ENCODE peak calls at places on chromosome 1, in four cellular contexts. L, H, C and P are unnamed samples.
A peak's percentile ranks its signal among the peaks of the same experiment; 100 is the strongest.

GRCh38 chr1:28582248-28582615 is 9.8 kb upstream of the RAB42 start:
- DNase-seq in L (peak; percentile 30), H (no peak), C (peak; percentile 22), P (no peak)

GRCh38 chr1:44609412-44609767 is 64.9 kb downstream of the TMEM53 start:
- DNase-seq in L (no peak), H (peak; percentile 54), C (peak; percentile 85), P (no peak)

GRCh38 chr1:116954450-116954849 is 44.7 kb downstream of the PTGFRN start:
- DNase-seq in L (no peak), H (no peak), C (no peak), P (no peak)

GRCh38 chr1:20484526-20485462 is 1.2 kb downstream of the CAMK2N1 start:
- DNase-seq in L (no peak), H (no peak), C (no peak), P (no peak)

GRCh38 chr1:198523183-198523942 is 17.1 kb downstream of the ATP6V1G3 start:
- DNase-seq in L (no peak), H (no peak), C (no peak), P (no peak)

GRCh38 chr1:117570988-117571409 is 34.8 kb upstream of the TENT5C start:
- DNase-seq in L (no peak), H (no peak), C (no peak), P (peak; percentile 68)

GRCh38 chr1:197017558-197018146 is 40.3 kb downstream of the CFHR5 start:
- DNase-seq in L (no peak), H (peak; percentile 34), C (no peak), P (no peak)

GRCh38 chr1:208569181-208569580 is 325.0 kb upstream of the PLXNA2 start:
- DNase-seq in L (no peak), H (no peak), C (no peak), P (no peak)

GRCh38 chr1:33654267-33654832 is 181.9 kb downstream of the ZSCAN20 start:
- DNase-seq in L (no peak), H (no peak), C (peak; percentile 54), P (no peak)

GRCh38 chr1:30877205-30877912 is 31.2 kb downstream of the SDC3 start:
- DNase-seq in L (no peak), H (peak; percentile 79), C (no peak), P (peak; percentile 54)

GRCh38 chr1:55329091-55329490 is 113.9 kb upstream of the USP24 start:
- DNase-seq in L (no peak), H (peak; percentile 49), C (no peak), P (no peak)

GRCh38 chr1:212228591-212229119 is 56.6 kb upstream of the PPP2R5A start:
- DNase-seq in L (no peak), H (no peak), C (no peak), P (peak; percentile 71)

GRCh38 chr1:90616395-90616794 is 100.7 kb downstream of the BARHL2 start:
- DNase-seq in L (no peak), H (no peak), C (peak; percentile 28), P (no peak)

GRCh38 chr1:7576946-7577657 is 194.0 kb upstream of the VAMP3 start:
- DNase-seq in L (peak; percentile 12), H (peak; percentile 35), C (peak; percentile 37), P (no peak)

GRCh38 chr1:43325381-43325780 is 12.2 kb upstream of the MPL start:
- DNase-seq in L (no peak), H (no peak), C (no peak), P (no peak)

GRCh38 chr1:9086796-9087195 is 17.4 kb upstream of the SLC2A5 start:
- DNase-seq in L (no peak), H (no peak), C (no peak), P (no peak)

GRCh38 chr1:9087411-9087810 is 18.0 kb upstream of the SLC2A5 start:
- DNase-seq in L (no peak), H (no peak), C (no peak), P (no peak)

GRCh38 chr1:9084883-9085282 is 15.4 kb upstream of the SLC2A5 start:
- DNase-seq in L (no peak), H (peak; percentile 81), C (no peak), P (no peak)

GRCh38 chr1:9085306-9085940 is 16.0 kb upstream of the SLC2A5 start:
- DNase-seq in L (no peak), H (no peak), C (no peak), P (no peak)

GRCh38 chr1:9086060-9086459 is 16.6 kb upstream of the SLC2A5 start:
- DNase-seq in L (no peak), H (no peak), C (no peak), P (no peak)
- TF ChIP-seq CTCF in L (no peak), H (no peak), C (no peak), P (no peak)

DNA sequence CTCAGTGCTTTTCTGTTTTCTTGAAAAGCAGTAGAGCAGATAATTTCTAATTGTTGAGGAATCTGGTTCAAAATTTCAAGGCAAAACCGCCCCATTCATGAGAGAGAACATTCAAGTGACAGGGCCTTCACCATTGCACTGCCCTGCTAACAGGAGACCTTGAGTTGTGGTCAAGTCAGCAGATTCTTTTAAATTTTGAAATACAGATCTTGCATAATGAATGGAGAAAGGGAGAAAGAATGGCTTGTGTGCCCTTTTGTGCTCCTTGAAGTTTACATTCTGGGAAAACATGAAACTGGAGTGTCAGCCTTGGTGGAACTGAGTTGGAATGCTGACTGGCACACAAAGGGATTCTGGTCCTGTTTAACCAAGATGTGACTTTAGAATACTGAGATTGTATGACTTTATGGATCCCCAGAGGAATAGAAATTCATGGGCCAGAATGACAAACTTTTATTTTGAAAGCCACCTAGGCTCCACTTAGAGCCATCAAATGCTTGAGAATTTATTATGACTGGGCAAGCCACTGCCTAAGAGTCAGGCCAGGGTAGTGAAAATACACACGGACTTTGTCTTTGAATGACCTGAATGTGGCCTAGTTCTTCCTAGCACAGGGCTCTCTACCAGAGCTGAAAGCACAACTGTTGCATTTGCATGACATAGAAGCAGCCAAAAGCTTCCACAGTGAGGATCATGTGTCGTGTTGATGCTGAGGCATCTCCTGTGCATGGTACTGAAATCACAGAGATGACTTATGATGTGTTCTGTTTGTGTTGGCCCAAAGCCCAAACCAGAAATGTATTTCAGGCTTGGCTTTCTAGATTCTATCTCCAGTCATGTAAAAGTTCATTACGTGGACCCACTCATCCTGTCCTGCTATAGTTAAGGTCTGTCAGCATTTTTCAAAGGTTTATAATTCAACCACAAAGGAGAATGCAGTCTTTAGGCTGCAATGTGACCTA is 164.2 kb upstream of the UBE2U start:
- DNase-seq in L (peak; percentile 38), H (peak; percentile 37), C (peak; percentile 25), P (peak; percentile 57)
- H3K27ac ChIP-seq in L (peak overlapping the region; percentile 62), H (peak overlapping the region; percentile 33), C (peak overlapping the region; percentile 68), P (peak overlapping the region; percentile 60)

DNA sequence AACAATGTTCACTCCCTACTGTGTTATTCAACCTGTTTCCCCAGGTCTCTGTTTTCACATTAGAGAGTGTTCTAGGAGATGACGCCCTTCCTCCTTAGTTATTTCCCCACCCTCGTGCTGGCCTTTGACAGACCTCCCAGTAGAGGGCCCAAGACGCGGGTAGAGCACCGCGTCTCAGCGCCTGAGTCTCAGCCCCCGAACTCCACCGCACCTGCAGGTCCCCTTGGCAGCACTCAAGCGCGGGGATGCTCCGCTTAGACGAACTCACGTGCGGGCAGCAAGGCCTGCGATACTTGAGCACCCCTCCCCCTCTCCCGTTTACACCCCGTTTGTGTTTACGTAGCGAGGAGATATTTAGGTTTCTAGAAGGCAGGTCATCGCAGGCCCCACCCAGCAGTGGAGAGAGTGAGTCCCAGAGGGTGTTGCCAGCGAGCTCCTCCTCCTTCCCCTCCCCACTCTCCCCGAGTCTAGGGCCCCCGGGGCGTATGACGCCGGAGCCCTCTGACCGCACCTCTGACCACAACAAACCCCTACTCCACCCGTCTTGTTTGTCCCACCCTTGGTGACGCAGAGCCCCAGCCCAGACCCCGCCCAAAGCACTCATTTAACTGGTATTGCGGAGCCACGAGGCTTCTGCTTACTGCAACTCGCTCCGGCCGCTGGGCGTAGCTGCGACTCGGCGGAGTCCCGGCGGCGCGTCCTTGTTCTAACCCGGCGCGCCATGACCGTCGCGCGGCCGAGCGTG is at the start of gene CD55:
- DNase-seq in L (peak; percentile 92), H (peak; percentile 97), C (peak; percentile 96), P (peak; percentile 99)
- TF ChIP-seq CTCF in L (peak; percentile 37), H (peak; percentile 41), C (peak; percentile 36), P (no peak)

GRCh38 chr1:203463469-203464062 is 12.0 kb upstream of the PRELP start:
- DNase-seq in L (no peak), H (no peak), C (no peak), P (no peak)
- H3K27ac ChIP-seq in L (no peak overlapping the region), H (peak overlapping the region; percentile 2), C (no peak overlapping the region), P (no peak overlapping the region)

DNA sequence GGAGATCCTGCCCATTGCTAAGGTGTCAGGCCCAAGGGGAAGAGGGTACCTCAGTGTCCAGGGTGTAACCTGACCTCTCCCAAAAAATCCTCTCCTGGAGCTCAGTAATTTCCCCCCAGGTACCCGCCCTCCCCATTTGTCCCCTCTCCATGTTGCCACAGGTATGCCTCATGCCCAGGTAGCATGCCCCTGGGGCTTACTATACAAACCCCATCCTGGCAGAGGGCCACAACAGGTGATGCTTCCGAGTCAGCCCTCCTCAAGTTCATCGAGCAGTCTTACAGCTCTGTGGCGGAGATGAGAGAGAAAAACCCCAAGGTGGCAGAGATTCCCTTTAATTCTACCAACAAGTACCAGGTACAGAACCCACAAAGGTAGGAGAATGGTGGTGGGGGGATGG is 15.7 kb downstream of the ATP1A4 start:
- DNase-seq in L (no peak), H (no peak), C (no peak), P (no peak)
- TF ChIP-seq CTCF in L (no peak), H (no peak), C (no peak), P (no peak)